ENCODE peak calls at places on chromosomes 13 and 19, in four cellular contexts. K, U, D and O are unnamed samples.

GRCh38 chr13:23740002-23740401 is 149.2 kb downstream of the MIPEP start:
- DNase-seq in K (no peak), U (no peak), D (no peak), O (no peak)

GRCh38 chr19:30635026-30635985 is 263.1 kb downstream of the ZNF536 start:
- DNase-seq in K (no peak), U (no peak), D (no peak), O (no peak)

GRCh38 chr19:6580313-6580712 is 10.6 kb downstream of the CD70 start:
- DNase-seq in K (peak; percentile 83), U (no peak), D (peak; percentile 12), O (no peak)

GRCh38 chr19:3494559-3494958 is 5.9 kb downstream of the DOHH start:
- DNase-seq in K (no peak), U (no peak), D (no peak), O (no peak)

GRCh38 chr19:55550321-55550650 is 4.9 kb upstream of the SBK3 start:
- DNase-seq in K (no peak), U (no peak), D (no peak), O (no peak)

GRCh38 chr13:23561261-23561660 is 9.0 kb upstream of the TNFRSF19 start:
- DNase-seq in K (no peak), U (no peak), D (no peak), O (no peak)

GRCh38 chr19:17931532-17932191 is 1.2 kb upstream of the CCDC124 start:
- DNase-seq in K (no peak), U (peak; percentile 32), D (no peak), O (no peak)

GRCh38 chr13:98482476-98483444 is 94.1 kb downstream of the STK24 start:
- DNase-seq in K (no peak), U (no peak), D (peak; percentile 74), O (no peak)

GRCh38 chr19:31356587-31357314 is 7.5 kb upstream of the TSHZ3 start:
- DNase-seq in K (no peak), U (peak; percentile 73), D (no peak), O (peak; percentile 81)

GRCh38 chr19:4971816-4972495 is 3.0 kb downstream of the KDM4B start:
- DNase-seq in K (no peak), U (no peak), D (no peak), O (no peak)

GRCh38 chr13:40230833-40231266 is 435.6 kb downstream of the FOXO1 start:
- DNase-seq in K (no peak), U (no peak), D (no peak), O (no peak)

GRCh38 chr13:110681868-110682550 is 23.9 kb downstream of the CARS2 start:
- DNase-seq in K (no peak), U (no peak), D (no peak), O (no peak)

GRCh38 chr13:110682746-110683145 is 23.2 kb downstream of the CARS2 start:
- DNase-seq in K (no peak), U (no peak), D (no peak), O (no peak)

GRCh38 chr13:110683921-110684320 is 22.0 kb downstream of the CARS2 start:
- DNase-seq in K (no peak), U (no peak), D (no peak), O (no peak)

GRCh38 chr13:110684388-110685056 is 21.4 kb downstream of the CARS2 start:
- DNase-seq in K (no peak), U (no peak), D (no peak), O (no peak)

GRCh38 chr13:110683203-110683883 is 22.6 kb downstream of the CARS2 start:
- DNase-seq in K (peak; percentile 49), U (no peak), D (peak; percentile 15), O (no peak)
- TF ChIP-seq BHLHE40 in K (no peak), U (no peak), D (no peak), O (no peak)

DNA sequence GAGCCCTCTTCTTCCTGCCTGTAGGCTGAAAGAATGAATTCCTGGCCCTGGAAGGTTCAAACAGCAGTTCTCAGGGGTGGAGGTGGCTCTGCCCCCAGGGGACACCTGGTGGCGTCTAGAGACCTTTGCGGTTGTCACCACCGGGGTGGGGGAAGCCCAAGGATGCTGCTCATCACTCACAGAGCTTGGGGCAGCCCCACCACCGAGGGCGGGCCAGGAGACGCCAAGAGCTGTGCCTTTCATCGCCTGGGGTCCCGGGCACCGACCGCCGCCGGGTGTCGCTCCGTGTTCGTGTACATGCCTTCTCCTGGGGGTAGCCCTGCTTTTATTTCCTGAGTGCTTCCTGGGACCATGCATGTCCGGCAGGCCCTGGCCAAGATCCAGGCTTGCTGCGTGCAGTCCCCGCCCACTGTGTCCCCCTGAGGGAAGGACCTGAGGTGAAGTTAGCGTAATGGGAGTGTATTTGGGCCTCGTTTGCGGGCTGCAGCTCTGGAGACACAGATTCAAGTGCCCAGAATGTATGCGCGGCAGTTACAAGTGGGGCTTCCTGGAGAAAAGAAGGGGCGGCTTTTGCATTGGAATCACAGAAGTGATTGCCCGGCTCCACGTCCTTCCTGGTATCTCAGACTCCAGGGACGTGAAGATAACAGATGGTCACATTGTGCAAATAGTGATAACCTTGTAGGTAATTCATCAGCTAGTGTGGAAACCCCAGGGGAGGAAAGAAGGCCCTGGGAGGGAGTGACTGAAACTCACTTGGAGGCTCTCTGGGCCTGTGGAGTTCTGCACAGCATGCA is 7.8 kb downstream of the DOT1L start:
- DNase-seq in K (no peak), U (peak; percentile 74), D (peak; percentile 36), O (no peak)
- TF ChIP-seq BHLHE40 in K (no peak), U (peak; percentile 59), D (no peak), O (no peak)

DNA sequence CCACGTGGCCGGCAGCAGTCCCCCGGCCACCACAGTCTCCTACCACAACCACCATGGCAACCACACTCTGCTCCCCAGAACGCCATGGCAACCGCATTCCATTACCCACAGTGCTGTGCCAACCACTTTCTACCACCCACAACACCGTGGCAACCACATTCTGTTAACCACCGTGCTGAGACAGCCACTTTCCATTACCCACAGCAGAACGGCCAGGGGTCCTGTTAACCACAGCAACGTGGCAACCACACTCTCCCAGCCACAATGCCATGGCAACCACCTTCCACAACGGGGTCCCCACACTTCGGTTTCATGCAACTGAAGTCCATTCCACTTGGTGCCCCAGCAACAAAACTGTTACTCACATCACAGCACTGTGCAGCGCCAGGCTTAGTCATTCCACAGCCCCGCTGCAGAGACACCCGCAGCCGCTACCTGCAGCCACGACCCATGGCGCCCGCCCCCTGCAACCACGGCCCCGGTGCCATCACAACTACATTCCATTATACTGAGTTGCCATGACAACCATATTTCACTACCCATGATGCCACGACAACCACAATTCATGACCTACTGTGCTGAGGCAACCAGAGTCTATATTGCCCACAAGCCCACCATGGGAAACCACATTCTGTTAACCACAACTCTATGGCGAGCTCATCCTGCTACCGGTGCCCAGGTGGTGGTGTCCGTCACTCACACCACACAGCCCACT is 10.0 kb downstream of the DPF1 start:
- DNase-seq in K (peak; percentile 81), U (no peak), D (peak; percentile 61), O (no peak)
- TF ChIP-seq BHLHE40 in K (no peak), U (no peak), D (no peak), O (no peak)

DNA sequence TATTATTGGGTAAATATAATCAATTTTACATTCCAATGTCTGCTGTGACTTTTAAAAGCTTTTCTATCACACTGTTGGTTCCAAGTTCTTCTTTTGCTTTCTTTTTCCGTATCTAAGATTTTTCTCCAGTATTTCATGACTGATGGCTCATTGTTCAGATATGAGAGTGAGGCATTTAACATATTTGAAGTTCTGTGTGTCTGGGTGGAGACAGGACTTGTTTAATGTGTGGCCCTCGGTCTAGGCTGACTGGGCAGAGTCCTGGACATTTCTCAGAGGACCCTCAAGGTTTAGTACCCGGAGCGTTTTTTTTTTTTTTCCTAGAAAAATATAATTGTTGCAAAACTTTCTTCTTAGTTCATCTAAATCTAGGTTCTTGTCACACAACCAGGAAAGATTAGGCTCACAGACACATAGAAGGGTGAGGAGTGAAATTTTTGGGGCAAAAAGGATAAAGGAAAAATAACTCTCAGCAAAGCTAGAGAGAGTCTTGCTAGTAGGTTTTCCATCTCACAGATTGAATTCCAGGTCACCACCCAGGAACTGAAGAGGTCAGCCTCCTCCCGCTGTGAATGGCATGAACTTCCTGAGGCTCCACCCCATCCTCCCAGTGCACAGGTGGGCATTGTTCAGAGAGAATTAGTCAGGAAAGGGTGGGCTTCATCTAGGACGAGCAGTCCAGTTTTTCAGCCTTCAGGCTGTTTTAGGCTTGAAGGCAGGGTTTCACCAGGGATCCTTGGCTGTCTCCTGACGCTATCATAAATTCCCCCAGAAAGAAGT is 1002.4 kb upstream of the PCDH9 start:
- DNase-seq in K (no peak), U (no peak), D (no peak), O (no peak)
- TF ChIP-seq BHLHE40 in K (no peak), U (no peak), D (no peak), O (no peak)

GRCh38 chr19:48741222-48741999 is 1.0 kb upstream of the RASIP1 start:
- DNase-seq in K (peak; percentile 63), U (peak; percentile 96), D (no peak), O (peak; percentile 74)

GRCh38 chr19:48739400-48739825 is 997 bp downstream of the RASIP1 start:
- DNase-seq in K (no peak), U (no peak), D (no peak), O (no peak)

GRCh38 chr19:48740705-48741030 is 258 bp upstream of the RASIP1 start:
- DNase-seq in K (no peak), U (no peak), D (no peak), O (no peak)

GRCh38 chr19:48738557-48739399 is 1.6 kb downstream of the RASIP1 start:
- DNase-seq in K (peak; percentile 95), U (peak; percentile 99), D (peak; percentile 65), O (peak; percentile 98)

GRCh38 chr19:48739835-48740704 is at the start of gene RASIP1:
- DNase-seq in K (no peak), U (no peak), D (no peak), O (no peak)
- TF ChIP-seq BHLHE40 in K (no peak), U (no peak), D (no peak), O (no peak)

DNA sequence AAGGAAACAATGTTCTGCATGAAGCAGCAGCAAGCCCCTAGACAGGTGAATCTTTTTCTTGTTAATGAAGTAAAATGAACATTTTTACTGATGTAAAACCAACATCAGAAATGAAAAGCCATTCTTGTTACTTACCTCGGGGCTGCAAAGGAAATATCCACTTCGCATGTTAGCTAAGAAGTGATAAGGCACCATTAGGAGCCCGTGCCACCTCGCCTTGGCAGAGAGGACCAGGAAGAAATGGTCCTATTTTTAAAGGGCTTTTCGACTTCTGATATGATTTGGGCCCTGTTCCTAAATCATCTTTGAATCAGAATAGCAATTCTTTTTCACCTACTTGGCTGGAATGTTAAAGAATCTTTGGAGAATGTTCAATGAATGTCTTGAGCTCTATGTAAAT is 183.2 kb downstream of the OXGR1 start:
- DNase-seq in K (no peak), U (no peak), D (no peak), O (no peak)
- TF ChIP-seq BHLHE40 in K (no peak), U (no peak), D (no peak), O (no peak)